ENCODE peak calls at places on chromosome 1, in seven cellular contexts. M is ovary, B is astrocyte of the cerebellum, D is AG09309, I is OCI-LY7, T is fibroblast of pulmonary artery, U is BE2C. S is an unnamed sample.
A peak's percentile ranks its signal among the peaks of the same experiment; 100 is the strongest.

GRCh38 chr1:30509670-30510069 is 213.7 kb downstream of the MATN1 start:
- DNase-seq in M (no peak), B (no peak), D (no peak), I (no peak), T (no peak), U (no peak), S (no peak)

GRCh38 chr1:218332416-218332815 is 12.7 kb upstream of the TGFB2 start:
- DNase-seq in M (no peak), B (no peak), D (no peak), I (no peak), T (no peak), U (no peak), S (no peak)

GRCh38 chr1:209883341-209883971 is 54.6 kb upstream of the SYT14 start:
- DNase-seq in M (no peak), B (peak; percentile 85), D (peak; percentile 44), I (no peak), T (peak; percentile 78), U (no peak), S (peak; percentile 95)

GRCh38 chr1:225242611-225243010 is 185.2 kb downstream of the LBR start:
- DNase-seq in M (no peak), B (no peak), D (no peak), I (no peak), T (no peak), U (no peak), S (no peak)

GRCh38 chr1:116345830-116346229 is 27.2 kb upstream of the ATP1A1 start:
- DNase-seq in M (no peak), B (no peak), D (no peak), I (peak; percentile 43), T (no peak), U (no peak), S (no peak)

GRCh38 chr1:53592521-53592982 is 133.4 kb downstream of the DMRTB1 start:
- DNase-seq in M (no peak), B (peak; percentile 76), D (peak; percentile 59), I (peak; percentile 5), T (peak; percentile 65), U (no peak), S (no peak)

GRCh38 chr1:164895026-164895907 is 336.3 kb downstream of the PBX1 start:
- DNase-seq in M (no peak), B (no peak), D (no peak), I (no peak), T (no peak), U (no peak), S (no peak)

GRCh38 chr1:203028067-203028783 is 1.9 kb downstream of the PPFIA4 start:
- DNase-seq in M (no peak), B (no peak), D (no peak), I (no peak), T (no peak), U (peak; percentile 71), S (no peak)

GRCh38 chr1:178613271-178613945 is 100.5 kb downstream of the TEX35 start:
- DNase-seq in M (no peak), B (no peak), D (no peak), I (no peak), T (no peak), U (no peak), S (no peak)

GRCh38 chr1:91929246-91929645 is 20.0 kb upstream of the BRDT start:
- DNase-seq in M (peak; percentile 62), B (no peak), D (no peak), I (no peak), T (peak; percentile 28), U (no peak), S (no peak)

GRCh38 chr1:13807213-13807612 is 107.2 kb downstream of the PRDM2 start:
- DNase-seq in M (no peak), B (no peak), D (no peak), I (peak; percentile 77), T (peak; percentile 28), U (peak; percentile 26), S (no peak)

GRCh38 chr1:24186993-24187790 is at the start of gene IFNLR1:
- DNase-seq in M (peak; percentile 66), B (no peak), D (no peak), I (peak; percentile 91), T (no peak), U (peak; percentile 33), S (no peak)

GRCh38 chr1:227769047-227769446 is 33.8 kb downstream of the SNAP47 start:
- DNase-seq in M (peak; percentile 9), B (no peak), D (no peak), I (no peak), T (no peak), U (no peak), S (no peak)

DNA sequence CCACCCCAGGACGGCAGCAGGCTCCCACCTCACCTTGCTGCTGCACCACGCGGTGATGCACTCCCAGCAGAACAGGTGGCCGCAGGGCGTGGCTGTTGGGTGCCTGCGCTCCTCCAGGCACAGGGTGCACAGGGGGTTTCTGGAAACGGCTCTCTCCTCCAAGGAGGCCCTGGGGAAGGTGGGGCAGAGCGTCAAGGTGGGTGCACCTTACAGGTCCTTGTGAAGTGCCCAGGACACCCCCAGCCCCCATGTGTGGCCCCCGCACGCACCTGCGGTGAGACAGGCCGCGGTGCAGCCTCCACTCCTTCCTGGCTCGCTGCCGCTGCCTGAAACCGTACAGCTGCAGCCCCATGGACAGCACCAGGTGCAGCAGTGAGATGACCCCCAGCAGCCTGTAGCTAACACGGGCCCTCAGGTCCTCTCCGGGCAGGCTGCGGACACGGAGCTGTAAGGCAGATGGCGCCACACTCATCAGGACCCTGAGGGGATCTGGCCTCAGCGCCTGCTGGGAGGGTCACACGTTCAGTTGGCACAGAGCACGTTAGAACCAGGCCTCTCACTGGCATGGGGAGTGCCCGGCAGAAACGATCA is 5.8 kb downstream of the PEX10 start:
- DNase-seq in M (no peak), B (no peak), D (no peak), I (no peak), T (no peak), U (peak; percentile 56), S (no peak)
- TF ChIP-seq CTCF in M (no peak), B (no peak), D (peak; percentile 14), I (peak; percentile 37), T (no peak), U (peak; percentile 35), S (peak; percentile 8)

DNA sequence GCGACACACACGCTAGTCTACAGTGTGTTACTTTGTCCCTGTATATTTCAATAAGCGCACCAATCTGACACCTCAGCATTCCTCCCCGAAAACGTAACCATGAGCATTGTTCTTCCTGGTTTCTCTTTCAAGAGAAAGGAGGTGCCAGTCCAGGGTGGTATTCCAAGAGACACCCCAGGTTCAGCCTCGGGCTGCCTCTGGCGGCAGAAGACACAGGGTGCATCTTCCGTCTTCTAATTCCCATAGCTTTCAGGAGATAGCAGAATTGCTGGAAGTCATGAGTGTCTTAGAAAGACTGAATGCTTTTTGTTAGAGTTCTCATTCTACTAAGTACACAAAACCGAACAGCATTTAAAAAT is 15.9 kb upstream of the RGS8 start:
- DNase-seq in M (no peak), B (no peak), D (no peak), I (no peak), T (no peak), U (no peak), S (no peak)
- H3K4me3 ChIP-seq in M (no peak overlapping the region), B (peak overlapping the region; percentile 2), D (no peak overlapping the region), I (no peak overlapping the region), T (no peak overlapping the region), U (peak overlapping the region; percentile 39), S (no peak overlapping the region)

GRCh38 chr1:112722601-112723510 is 7.7 kb upstream of the PPM1J start:
- DNase-seq in M (peak; percentile 65), B (no peak), D (no peak), I (no peak), T (peak; percentile 75), U (no peak), S (no peak)
- TF ChIP-seq CTCF in M (no peak), B (no peak), D (no peak), I (no peak), T (no peak), U (no peak), S (no peak)

GRCh38 chr1:38046333-38046883 is at the start of gene POU3F1:
- DNase-seq in M (peak; percentile 58), B (no peak), D (no peak), I (no peak), T (no peak), U (no peak), S (no peak)

GRCh38 chr1:38043036-38043747 is 3.4 kb downstream of the POU3F1 start:
- DNase-seq in M (no peak), B (no peak), D (no peak), I (no peak), T (no peak), U (no peak), S (no peak)

GRCh38 chr1:38045431-38046332 is 911 bp downstream of the POU3F1 start:
- DNase-seq in M (peak; percentile 50), B (no peak), D (no peak), I (no peak), T (no peak), U (no peak), S (no peak)

GRCh38 chr1:38041941-38042834 is 4.4 kb downstream of the POU3F1 start:
- DNase-seq in M (no peak), B (no peak), D (no peak), I (no peak), T (no peak), U (no peak), S (no peak)

DNA sequence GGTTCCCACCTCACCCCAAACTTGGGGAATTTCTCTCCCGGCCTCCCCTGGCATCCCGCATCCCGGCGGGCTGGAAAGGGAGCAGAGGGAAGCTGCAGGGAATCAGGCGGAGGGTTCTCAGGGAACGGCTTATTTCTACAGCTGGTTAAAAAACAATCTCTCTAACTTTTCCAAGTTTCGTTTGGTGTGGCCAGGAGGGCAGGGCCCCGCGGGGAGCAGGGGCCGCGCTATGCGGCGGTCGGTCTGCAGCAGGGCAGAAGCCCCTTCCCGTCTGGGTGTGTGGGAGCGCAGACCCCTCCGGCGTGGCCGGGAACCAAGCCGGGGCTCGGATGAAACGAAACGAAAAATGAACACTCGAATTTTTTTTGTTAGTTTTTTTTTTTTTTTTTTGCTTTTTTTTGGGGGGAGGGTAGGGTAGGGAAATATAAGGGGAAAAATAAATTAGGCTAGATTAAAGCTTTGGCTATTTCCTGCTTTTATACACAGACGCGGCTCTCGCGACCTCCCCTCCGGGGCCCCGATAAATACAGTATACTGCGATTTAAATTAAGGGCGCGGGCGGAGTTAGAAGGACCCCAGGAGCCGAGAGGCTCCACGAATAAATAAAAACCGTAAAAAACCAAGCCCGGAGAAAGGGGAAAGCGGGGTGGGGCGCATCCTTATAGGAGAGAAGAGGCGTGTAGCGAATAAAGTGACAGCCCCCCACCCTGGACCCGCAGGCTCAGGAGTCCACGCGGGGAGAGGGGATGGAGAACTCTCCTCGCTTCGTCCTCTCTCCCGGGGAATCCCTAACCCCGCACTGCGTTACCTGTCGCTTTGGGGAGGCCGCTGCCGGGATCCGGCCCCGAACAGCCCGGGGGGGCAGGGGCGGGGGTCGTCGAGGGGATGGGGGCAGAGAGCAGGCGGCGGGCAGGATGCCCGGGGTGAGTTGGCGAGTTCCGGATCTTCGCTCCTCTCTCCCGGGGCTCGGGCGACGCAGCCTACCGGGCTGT is 2.1 kb downstream of the POU3F1 start:
- DNase-seq in M (no peak), B (no peak), D (no peak), I (no peak), T (no peak), U (no peak), S (no peak)
- H3K4me3 ChIP-seq in M (no peak overlapping the region), B (peak overlapping the region; percentile 37), D (peak overlapping the region; percentile 32), I (no peak overlapping the region), T (peak overlapping the region; percentile 36), U (peak overlapping the region; percentile 11), S (peak overlapping the region; percentile 21)

GRCh38 chr1:98991127-98992003 is 13.3 kb downstream of the PLPPR5 start:
- DNase-seq in M (no peak), B (peak; percentile 92), D (peak; percentile 86), I (peak; percentile 25), T (peak; percentile 86), U (peak; percentile 23), S (peak; percentile 94)
- TF ChIP-seq CTCF in M (no peak), B (peak; percentile 38), D (no peak), I (peak; percentile 76), T (peak; percentile 42), U (peak; percentile 58), S (peak; percentile 41)

GRCh38 chr1:3745590-3746381 is 6.5 kb upstream of the CCDC27 start:
- DNase-seq in M (peak; percentile 35), B (no peak), D (no peak), I (no peak), T (no peak), U (no peak), S (no peak)
- H3K4me3 ChIP-seq in M (no peak overlapping the region), B (peak overlapping the region; percentile 69), D (no peak overlapping the region), I (no peak overlapping the region), T (no peak overlapping the region), U (peak overlapping the region; percentile 61), S (peak overlapping the region; percentile 78)